ENCODE peak calls at places on chromosome 20, in four cellular contexts. G is heart right ventricle, I is nephron progenitor cell, K is left ventricle myocardium inferior. T is an unnamed sample.

GRCh38 chr20:61210862-61211261 is 41.2 kb upstream of the CDH4 start:
- DNase-seq in I (no peak), K (no peak), G (no peak), T (no peak)

GRCh38 chr20:57794600-57795346 is 85.0 kb upstream of the PMEPA1 start:
- DNase-seq in G (no peak), K (no peak), I (no peak), T (no peak)

GRCh38 chr20:59455392-59456341 is 148.7 kb upstream of the PHACTR3 start:
- DNase-seq in I (peak; percentile 47), G (peak; percentile 28), K (peak; percentile 32), T (no peak)

GRCh38 chr20:56361888-56362287 is 3.1 kb downstream of the FAM210B start:
- DNase-seq in K (no peak), G (no peak), I (no peak), T (no peak)

GRCh38 chr20:36493013-36493800 is 48.1 kb upstream of the MYL9 start:
- DNase-seq in I (no peak), G (no peak), K (no peak), T (peak; percentile 47)

GRCh38 chr20:57698191-57698866 is 11.5 kb downstream of the PMEPA1 start:
- DNase-seq in K (no peak), I (no peak), G (no peak), T (no peak)

GRCh38 chr20:48667889-48668413 is 159.8 kb downstream of the PREX1 start:
- DNase-seq in I (no peak), G (no peak), K (no peak), T (peak; percentile 59)

GRCh38 chr20:34579191-34579661 is 20.7 kb downstream of the MAP1LC3A start:
- DNase-seq in K (peak; percentile 61), G (peak; percentile 56), I (no peak), T (no peak)

GRCh38 chr20:8227293-8227692 is 95.2 kb downstream of the PLCB1 start:
- DNase-seq in K (no peak), G (no peak), I (no peak), T (no peak)

GRCh38 chr20:29741894-29742698 is 1515.4 kb upstream of the DEFB115 start:
- DNase-seq in K (no peak), G (no peak), I (no peak), T (no peak)

GRCh38 chr20:25078662-25079061 is 3.3 kb downstream of the VSX1 start:
- DNase-seq in K (no peak), I (no peak), G (no peak), T (no peak)

GRCh38 chr20:5567644-5568043 is 182.6 kb upstream of the SHLD1 start:
- DNase-seq in G (no peak), K (no peak), I (no peak), T (no peak)

GRCh38 chr20:33909331-33909921 is 84.3 kb upstream of the RALY start:
- DNase-seq in G (no peak), I (no peak), K (no peak), T (no peak)

GRCh38 chr20:13960525-13960924 is 29.9 kb downstream of the SEL1L2 start:
- DNase-seq in K (no peak), G (no peak), I (no peak), T (no peak)

GRCh38 chr20:35699914-35700624 is 864 bp downstream of the ROMO1 start:
- DNase-seq in K (no peak), G (no peak), I (no peak), T (no peak)

GRCh38 chr20:48625136-48625900 is 202.5 kb downstream of the PREX1 start:
- DNase-seq in G (no peak), I (no peak), K (no peak), T (no peak)

GRCh38 chr20:34111057-34111711 is 859 bp downstream of the EIF2S2 start:
- DNase-seq in I (peak; percentile 30), G (no peak), K (no peak), T (no peak)

GRCh38 chr20:47857994-47858557 is 72.8 kb upstream of the SULF2 start:
- DNase-seq in K (no peak), G (no peak), I (no peak), T (no peak)

GRCh38 chr20:44079968-44080560 is 106.9 kb downstream of the JPH2 start:
- DNase-seq in K (no peak), G (no peak), I (no peak), T (no peak)

GRCh38 chr20:32697608-32698007 is 23.9 kb upstream of the C20orf203 start:
- DNase-seq in K (no peak), I (no peak), G (no peak), T (no peak)

GRCh38 chr20:32706486-32706885 is 32.7 kb upstream of the C20orf203 start:
- DNase-seq in K (no peak), G (no peak), I (no peak), T (no peak)

GRCh38 chr20:32707691-32708581 is 34.2 kb upstream of the C20orf203 start:
- DNase-seq in I (no peak), K (no peak), G (no peak), T (no peak)

DNA sequence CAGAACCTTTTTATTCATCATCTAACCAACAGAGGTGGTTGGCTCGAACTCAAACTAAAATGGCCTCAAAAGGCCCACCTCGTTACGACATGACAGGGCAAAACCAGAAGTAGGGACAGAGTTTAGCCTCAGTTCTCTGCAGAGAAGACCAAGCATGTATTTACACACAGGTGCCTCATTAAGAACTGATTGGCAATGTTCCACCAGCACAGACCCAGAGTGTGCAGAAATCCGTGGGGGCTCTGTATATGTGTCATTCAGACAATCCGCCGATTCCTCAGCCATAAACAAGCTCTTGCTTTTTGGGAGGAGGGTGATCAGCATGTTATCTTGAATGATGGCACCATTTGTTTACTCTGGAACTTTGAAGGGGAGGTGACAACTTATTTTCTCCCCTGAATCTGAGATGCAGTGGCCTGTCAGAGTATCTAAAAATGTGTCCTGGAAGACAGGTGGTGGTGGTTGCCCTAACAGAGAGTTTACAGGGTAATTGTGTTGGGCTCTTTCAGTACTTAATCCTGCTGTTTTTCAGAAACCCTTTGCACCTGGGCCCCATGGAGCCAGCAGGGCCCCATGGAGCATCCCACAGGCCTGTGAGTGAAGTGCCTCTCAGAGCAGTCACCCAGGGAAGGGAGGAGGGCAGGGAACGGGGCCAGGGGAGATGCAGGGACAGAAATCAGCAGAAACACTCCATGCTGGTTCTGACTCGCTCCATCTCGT is 29.1 kb upstream of the C20orf203 start:
- DNase-seq in K (no peak), G (no peak), I (no peak), T (no peak)
- TF ChIP-seq CTCF in K (no peak), G (no peak), I (no peak), T (no peak)

DNA sequence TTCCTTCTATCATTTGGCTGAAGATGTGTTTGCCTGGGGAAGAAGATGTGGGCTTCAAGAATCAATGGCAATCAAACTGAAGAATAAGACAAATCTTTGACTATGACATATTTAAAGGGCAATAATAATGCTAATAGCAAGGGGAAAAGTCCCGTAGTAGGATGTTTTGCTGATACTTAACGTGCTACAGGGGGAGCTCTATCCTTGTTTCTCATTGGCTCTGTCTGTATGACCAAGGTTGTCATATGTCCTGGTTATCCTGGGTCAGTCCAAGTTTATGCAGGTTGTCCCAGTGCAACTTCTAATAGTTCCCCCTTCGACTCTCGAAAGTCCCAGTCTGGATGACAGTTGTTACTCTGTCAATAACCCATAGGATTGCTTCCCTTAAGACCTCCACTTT is 321.3 kb downstream of the DHX35 start:
- DNase-seq in I (no peak), G (no peak), K (no peak), T (no peak)
- TF ChIP-seq CTCF in I (no peak), G (no peak), K (no peak), T (no peak)

DNA sequence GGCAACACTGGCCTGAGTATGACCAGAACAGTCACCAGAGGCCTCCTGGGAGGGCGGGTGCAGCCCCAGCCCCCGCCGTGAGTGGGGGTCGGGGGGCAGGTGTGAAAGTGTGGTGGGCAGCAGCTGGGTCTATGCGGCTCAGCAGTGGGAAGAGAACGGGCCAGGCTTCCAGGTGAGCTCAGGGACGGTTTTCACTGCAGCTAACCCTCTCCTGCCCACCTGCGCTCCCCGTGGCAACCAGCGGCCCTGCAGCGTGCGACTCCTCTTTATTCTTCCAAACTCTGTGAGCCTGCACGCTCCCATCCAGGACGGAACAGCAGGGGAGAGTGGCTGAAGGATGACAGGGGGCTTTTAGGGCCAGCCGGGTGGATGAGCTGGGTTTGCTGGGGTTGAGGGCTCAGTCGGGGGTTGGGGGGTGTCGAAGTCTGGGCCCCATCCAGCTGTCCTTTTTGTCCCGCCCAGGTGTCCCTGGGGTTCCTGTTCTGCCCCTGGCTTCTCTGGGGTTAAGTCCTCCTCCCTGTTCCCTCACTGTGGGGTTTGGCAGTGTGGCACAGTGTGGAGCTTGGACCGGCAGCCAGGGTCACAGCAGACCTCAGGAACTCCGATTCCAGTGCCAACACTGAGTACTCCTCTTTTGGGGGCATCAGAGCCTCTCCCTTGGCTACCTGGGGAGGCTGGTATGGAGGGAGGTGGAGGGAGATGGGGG is 859 bp upstream of the BIRC7 start:
- DNase-seq in K (no peak), I (peak; percentile 63), G (no peak), T (peak; percentile 78)
- TF ChIP-seq CTCF in K (peak; percentile 51), I (peak; percentile 48), G (peak; percentile 46), T (peak; percentile 57)

DNA sequence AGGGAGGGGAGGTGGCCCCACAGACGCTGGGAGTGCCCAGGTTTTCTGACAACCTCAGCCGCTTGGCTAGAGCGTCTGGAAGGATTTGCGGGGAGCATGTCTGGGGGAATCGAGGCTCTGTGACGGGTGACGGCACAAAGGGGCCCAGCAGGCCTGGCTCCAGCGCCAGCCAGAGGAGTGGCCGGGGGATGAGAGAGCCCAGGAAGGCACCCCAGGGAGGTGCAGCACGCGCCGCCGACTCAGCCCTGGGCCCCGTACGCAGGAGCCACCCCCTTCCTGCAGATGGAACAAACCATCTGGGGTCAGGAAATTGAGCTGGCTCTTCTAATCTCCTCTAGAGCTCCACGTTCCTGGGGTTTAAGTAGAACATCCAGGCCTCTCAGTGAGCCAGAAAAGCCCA is 5.9 kb upstream of the SLCO4A1 start:
- DNase-seq in G (peak; percentile 25), I (no peak), K (no peak), T (no peak)
- TF ChIP-seq CTCF in G (no peak), I (no peak), K (no peak), T (no peak)

GRCh38 chr20:602357-602970 is 7.6 kb downstream of the TCF15 start:
- DNase-seq in G (peak; percentile 82), I (no peak), K (peak; percentile 79), T (no peak)

GRCh38 chr20:605237-605636 is 4.9 kb downstream of the TCF15 start:
- DNase-seq in G (no peak), I (no peak), K (no peak), T (no peak)

GRCh38 chr20:600736-601135 is 9.4 kb downstream of the TCF15 start:
- DNase-seq in G (no peak), K (no peak), I (no peak), T (no peak)

GRCh38 chr20:600141-600540 is 10.0 kb downstream of the TCF15 start:
- DNase-seq in G (no peak), K (no peak), I (no peak), T (no peak)

DNA sequence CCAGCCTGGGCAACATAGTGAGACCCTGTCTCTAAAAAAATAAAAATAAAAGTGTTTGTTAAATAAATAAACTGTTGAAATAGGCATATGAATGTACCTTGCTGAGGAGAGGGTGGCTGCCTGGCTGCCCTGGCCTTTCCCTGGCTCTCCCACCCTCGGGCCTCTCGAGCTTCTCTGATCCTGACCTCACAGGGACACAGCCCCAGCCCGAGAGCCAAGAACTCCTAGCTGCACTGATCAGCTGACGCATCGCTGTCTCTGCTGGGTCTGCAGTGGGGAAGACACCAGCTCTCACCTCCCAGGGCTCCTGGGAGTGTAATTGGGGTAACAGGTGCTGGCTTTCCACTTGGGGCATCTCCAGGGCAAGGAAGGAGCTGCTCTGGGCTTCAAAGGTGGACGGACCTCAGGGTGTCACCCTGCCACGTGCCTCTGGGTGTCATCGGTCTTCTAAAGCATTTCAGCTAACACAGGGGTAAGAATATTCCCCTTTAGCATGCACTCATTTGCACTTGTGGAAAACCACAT is 6.9 kb downstream of the TCF15 start:
- DNase-seq in G (peak; percentile 42), I (no peak), K (peak; percentile 38), T (no peak)
- TF ChIP-seq CTCF in G (no peak), I (no peak), K (no peak), T (no peak)

T was measured in glutamatergic neuron.